ENCODE peak calls at places on chromosome 21, in four cellular contexts. I, N, U and Y are unnamed samples.

GRCh38 chr21:18245493-18245967 is 897 bp downstream of the CHODL start:
- DNase-seq in I (no peak), N (no peak), U (peak), Y (no peak)

GRCh38 chr21:35136106-35136505 is 87.0 kb upstream of the RUNX1 start:
- DNase-seq in N (no peak), I (no peak), U (no peak), Y (no peak)

GRCh38 chr21:36524477-36524876 is 44.6 kb upstream of the CLDN14 start:
- DNase-seq in N (no peak), U (no peak), I (no peak), Y (no peak)

GRCh38 chr21:35606578-35606977 is 453.7 kb downstream of the SETD4 start:
- DNase-seq in U (no peak), N (no peak), I (no peak), Y (no peak)

GRCh38 chr21:33848252-33848953 is 67.2 kb downstream of the ATP5PO start:
- DNase-seq in N (no peak), I (no peak), U (no peak), Y (no peak)

GRCh38 chr21:18161841-18162240 is 82.8 kb upstream of the CHODL start:
- DNase-seq in U (no peak), I (no peak), N (no peak), Y (no peak)

GRCh38 chr21:37450385-37451044 is 83.9 kb downstream of the DYRK1A start:
- DNase-seq in N (no peak), I (peak), U (no peak), Y (no peak)

GRCh38 chr21:36708512-36709029 is 9.7 kb downstream of the SIM2 start:
- DNase-seq in I (no peak), U (no peak), N (no peak), Y (no peak)

GRCh38 chr21:36738489-36739126 is 39.7 kb downstream of the SIM2 start:
- DNase-seq in U (no peak), I (no peak), N (no peak), Y (no peak)

GRCh38 chr21:18204931-18205330 is 39.7 kb upstream of the CHODL start:
- DNase-seq in U (no peak), I (no peak), N (no peak), Y (no peak)

GRCh38 chr21:25862596-25862995 is 127.8 kb downstream of the GABPA start:
- DNase-seq in U (no peak), I (peak), N (no peak), Y (no peak)

GRCh38 chr21:36194024-36194423 is 37.4 kb downstream of the DOP1B start:
- DNase-seq in U (no peak), N (no peak), I (no peak), Y (no peak)

GRCh38 chr21:16302851-16303282 is 573.1 kb downstream of the USP25 start:
- DNase-seq in U (no peak), N (no peak), I (peak), Y (no peak)

GRCh38 chr21:40586575-40586974 is 260.4 kb downstream of the DSCAM start:
- DNase-seq in N (no peak), I (no peak), U (no peak), Y (no peak)

GRCh38 chr21:36491191-36491916 is 11.4 kb upstream of the CLDN14 start:
- DNase-seq in U (no peak), N (no peak), I (no peak), Y (no peak)

GRCh38 chr21:35202431-35202830 is 153.3 kb upstream of the RUNX1 start:
- DNase-seq in U (no peak), N (no peak), I (peak), Y (no peak)

GRCh38 chr21:44350773-44351481 is 2.5 kb upstream of the TRPM2 start:
- DNase-seq in N (no peak), I (no peak), U (no peak), Y (no peak)

GRCh38 chr21:43921979-43922945 is 57.2 kb downstream of the AGPAT3 start:
- DNase-seq in I (peak), U (no peak), N (no peak), Y (no peak)

GRCh38 chr21:20443558-20444155 is 554.6 kb upstream of the NCAM2 start:
- DNase-seq in N (no peak), I (no peak), U (peak), Y (no peak)

GRCh38 chr21:37452222-37452621 is 85.6 kb downstream of the DYRK1A start:
- DNase-seq in N (peak), U (peak), I (peak), Y (no peak)

GRCh38 chr21:16891821-16892220 is 621.0 kb upstream of the CXADR start:
- DNase-seq in I (peak), N (peak), U (no peak), Y (no peak)

GRCh38 chr21:15943009-15943666 is 213.4 kb downstream of the USP25 start:
- DNase-seq in N (no peak), U (no peak), I (peak), Y (no peak)

DNA sequence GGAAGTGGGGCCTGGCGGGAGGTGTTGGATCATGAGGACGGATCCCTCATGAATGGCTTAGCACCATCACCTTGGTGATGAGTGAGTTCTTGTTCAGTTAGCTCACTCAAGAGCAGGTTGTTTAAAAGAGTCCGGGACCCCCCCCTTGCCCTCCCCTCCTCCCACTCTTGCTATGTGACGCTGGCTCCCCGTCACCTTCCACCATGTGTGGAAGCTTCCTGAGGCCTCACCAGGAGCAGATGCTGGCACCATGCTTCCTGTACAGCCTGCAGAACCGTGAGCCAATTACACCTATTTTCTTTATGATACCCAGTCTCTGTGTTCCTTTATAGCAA is 3.0 kb upstream of the SLC19A1 start:
- DNase-seq in U (no peak), N (no peak), I (no peak), Y (no peak)
- TF ChIP-seq CTCF in U (no peak), N (no peak), I (no peak), Y (no peak)

GRCh38 chr21:29148535-29148934 is 18.1 kb downstream of the MAP3K7CL start:
- DNase-seq in I (no peak), N (no peak), U (no peak), Y (no peak)
- TF ChIP-seq CTCF in I (no peak), N (no peak), U (no peak), Y (no peak)

GRCh38 chr21:32693581-32693980 is 34.2 kb downstream of the SYNJ1 start:
- DNase-seq in N (no peak), I (no peak), U (no peak), Y (no peak)

GRCh38 chr21:32682696-32683474 is 44.9 kb downstream of the SYNJ1 start:
- DNase-seq in I (no peak), U (peak), N (no peak), Y (no peak)

GRCh38 chr21:32690085-32690484 is 37.7 kb downstream of the SYNJ1 start:
- DNase-seq in I (no peak), U (no peak), N (no peak), Y (no peak)

GRCh38 chr21:32687946-32688345 is 39.9 kb downstream of the SYNJ1 start:
- DNase-seq in I (no peak), U (no peak), N (no peak), Y (no peak)
- TF ChIP-seq CTCF in I (no peak), U (peak), N (no peak), Y (no peak)

DNA sequence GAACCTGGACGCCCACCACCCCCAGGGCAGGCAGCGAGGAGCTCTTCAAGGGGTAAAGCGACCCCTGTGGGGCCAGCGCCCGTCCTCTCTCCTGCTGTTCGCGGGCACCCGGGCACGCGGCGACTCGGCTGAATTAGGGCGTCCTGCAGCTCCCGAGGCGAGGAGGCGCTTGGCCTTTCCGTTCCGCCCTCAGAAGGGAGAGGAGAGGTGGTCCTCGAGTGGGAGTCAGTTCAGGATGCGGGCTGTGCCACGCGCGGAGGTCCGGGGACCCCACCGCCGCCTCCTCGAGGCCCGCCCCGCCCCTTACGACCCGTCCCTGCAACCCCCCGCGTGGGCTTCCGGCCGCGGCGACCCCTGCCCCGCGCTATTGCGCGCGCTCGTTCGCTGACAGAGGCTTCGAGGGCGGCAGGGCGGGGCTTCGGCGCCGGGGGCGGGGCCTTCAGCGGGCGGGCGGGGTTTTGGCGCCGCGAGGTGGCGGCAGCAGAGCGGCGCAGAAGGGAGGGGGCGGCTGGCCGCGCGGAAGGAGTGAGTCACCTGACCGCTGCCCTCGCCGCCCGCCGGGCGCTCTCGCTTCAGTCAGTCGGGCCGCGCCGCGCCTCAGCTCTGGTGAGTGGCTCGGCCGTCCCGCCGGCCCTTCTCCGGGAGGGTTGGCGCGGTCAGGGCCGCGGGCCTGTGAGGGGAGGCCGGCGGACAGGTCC is at the start of gene BACH1:
- DNase-seq in U (peak), N (no peak), I (peak), Y (peak)
- TF ChIP-seq CTCF in U (peak), N (peak), I (no peak), Y (peak)

GRCh38 chr21:14753466-14754258 is 207.5 kb upstream of the SAMSN1 start:
- DNase-seq in I (no peak), U (no peak), N (no peak), Y (no peak)
- TF ChIP-seq CTCF in I (no peak), U (no peak), N (no peak), Y (no peak)

GRCh38 chr21:42107177-42107880 is 36.2 kb downstream of the UMODL1 start:
- DNase-seq in I (no peak), U (peak), N (no peak), Y (no peak)
- TF ChIP-seq CTCF in I (no peak), U (no peak), N (no peak), Y (no peak)